ENCODE peak calls at places on chromosomes 12 and 14, in four cellular contexts. F, H, B and U are unnamed samples.

GRCh38 chr12:127774828-127775227 is 492.1 kb upstream of the TMEM132C start:
- DNase-seq in H (no peak), F (no peak), B (no peak), U (no peak)

GRCh38 chr12:53670966-53671365 is 4.9 kb downstream of the ATP5MC2 start:
- DNase-seq in F (no peak), H (no peak), B (no peak), U (no peak)

GRCh38 chr12:1306096-1306495 is 288.3 kb downstream of the FBXL14 start:
- DNase-seq in F (no peak), B (no peak), H (no peak), U (no peak)

GRCh38 chr14:96255501-96256366 is at the start of gene BDKRB1:
- DNase-seq in H (no peak), F (no peak), B (no peak), U (no peak)

GRCh38 chr12:106865685-106866084 is 90.0 kb upstream of the TMEM263 start:
- DNase-seq in H (no peak), B (no peak), F (no peak), U (no peak)

GRCh38 chr14:32697704-32698103 is 241.0 kb upstream of the NPAS3 start:
- DNase-seq in H (no peak), B (no peak), F (no peak), U (peak; percentile 86)

GRCh38 chr14:22520235-22520634 is 68.8 kb downstream of the DAD1 start:
- DNase-seq in H (no peak), F (no peak), B (no peak), U (peak; percentile 69)

GRCh38 chr12:85441740-85442139 is 161.7 kb downstream of the ALX1 start:
- DNase-seq in H (no peak), F (no peak), B (no peak), U (peak; percentile 12)

GRCh38 chr12:132908145-132909029 is 21.0 kb upstream of the CHFR start:
- DNase-seq in H (peak; percentile 97), F (peak; percentile 90), B (peak; percentile 90), U (peak; percentile 99)

GRCh38 chr14:20477211-20477876 is 8.1 kb downstream of the PNP start:
- DNase-seq in B (no peak), F (peak; percentile 27), H (no peak), U (peak; percentile 76)

GRCh38 chr14:105067140-105067968 is 2.1 kb upstream of the GPR132 start:
- DNase-seq in F (no peak), H (peak; percentile 75), B (no peak), U (no peak)

GRCh38 chr12:54126696-54127537 is 61.9 kb downstream of the SMUG1 start:
- DNase-seq in F (no peak), H (no peak), B (no peak), U (no peak)

GRCh38 chr12:102364709-102365108 is 115.7 kb downstream of the IGF1 start:
- DNase-seq in H (no peak), B (no peak), F (no peak), U (no peak)

GRCh38 chr14:35999264-35999663 is 173.1 kb downstream of the BRMS1L start:
- DNase-seq in B (no peak), F (no peak), H (no peak), U (no peak)

GRCh38 chr14:47435331-47435965 is 240.0 kb downstream of the MDGA2 start:
- DNase-seq in F (no peak), H (no peak), B (no peak), U (peak; percentile 36)

GRCh38 chr14:22977684-22978486 is 4.5 kb downstream of the AJUBA start:
- DNase-seq in H (no peak), B (peak; percentile 54), F (no peak), U (peak; percentile 94)

GRCh38 chr14:67457782-67458181 is 30.7 kb downstream of the TMEM229B start:
- DNase-seq in H (no peak), B (no peak), F (no peak), U (peak; percentile 41)

GRCh38 chr12:50547742-50548141 is 43.0 kb downstream of the DIP2B start:
- DNase-seq in B (no peak), H (no peak), F (no peak), U (no peak)

GRCh38 chr14:68794130-68794855 is 1.4 kb upstream of the ZFP36L1 start:
- DNase-seq in H (peak; percentile 90), B (no peak), F (peak; percentile 26), U (peak; percentile 92)

GRCh38 chr14:53137559-53137958 is 15.6 kb downstream of the DDHD1 start:
- DNase-seq in F (no peak), B (no peak), H (no peak), U (no peak)

GRCh38 chr12:102511575-102511974 is 31.2 kb upstream of the IGF1 start:
- DNase-seq in B (no peak), F (no peak), H (no peak), U (no peak)